ENCODE peak calls at places on chromosomes 11 and 22, in nine cellular contexts. Z is heart right ventricle, O is fibroblast of the aortic adventitia, I is OCI-LY7, U is dorsolateral prefrontal cortex, H is HFFc6, M is fibroblast of lung, N is Calu3, F is endodermal cell. D is an unnamed sample.

GRCh38 chr11:43747130-43747802 is 66.7 kb downstream of the HSD17B12 start:
- DNase-seq in O (no peak), I (no peak), Z (no peak), H (no peak), F (no peak), U (no peak), M (no peak), N (no peak), D (no peak)

GRCh38 chr11:75548571-75549272 is 13.3 kb upstream of the SERPINH1 start:
- DNase-seq in N (no peak), M (no peak), I (no peak), F (no peak), U (no peak), O (no peak), Z (no peak), H (no peak), D (no peak)

GRCh38 chr22:43643362-43643761 is 168.7 kb downstream of the EFCAB6 start:
- DNase-seq in F (no peak), M (no peak), H (no peak), O (no peak), U (peak), Z (no peak), I (no peak), N (no peak), D (no peak)

GRCh38 chr11:59207988-59208432 is 4.7 kb downstream of the MPEG1 start:
- DNase-seq in U (no peak), O (peak), F (peak), Z (no peak), N (peak), H (peak), M (peak), I (peak), D (no peak)

GRCh38 chr22:50737728-50738648 is at the start of gene ACR:
- DNase-seq in N (no peak), M (no peak), O (no peak), H (no peak), U (peak), I (no peak), F (peak), Z (no peak), D (no peak)

GRCh38 chr11:127000291-127000968 is at the start of gene KIRREL3:
- DNase-seq in F (peak), I (no peak), M (peak), O (no peak), Z (peak), U (peak), N (no peak), H (peak), D (no peak)

GRCh38 chr11:13465909-13466371 is 2.9 kb upstream of the BTBD10 start:
- DNase-seq in N (peak), U (no peak), O (peak), M (peak), F (no peak), I (peak), H (peak), Z (no peak), D (no peak)

GRCh38 chr11:30041171-30041570 is 24.3 kb upstream of the KCNA4 start:
- DNase-seq in M (no peak), I (no peak), O (no peak), F (no peak), U (no peak), Z (no peak), H (no peak), N (no peak), D (no peak)

GRCh38 chr11:61144511-61145179 is 16.6 kb downstream of the VPS37C start:
- DNase-seq in H (no peak), F (no peak), I (no peak), O (no peak), U (no peak), N (no peak), Z (no peak), M (no peak), D (no peak)

GRCh38 chr11:68501813-68502212 is 41.3 kb downstream of the PPP6R3 start:
- DNase-seq in F (no peak), O (no peak), H (no peak), U (no peak), I (no peak), M (no peak), Z (no peak), N (no peak), D (no peak)

GRCh38 chr11:46508360-46508759 is 85.5 kb downstream of the AMBRA1 start:
- DNase-seq in H (no peak), M (no peak), F (no peak), N (no peak), Z (no peak), O (no peak), U (no peak), I (no peak), D (no peak)

GRCh38 chr22:36913431-36914382 is at the start of gene CSF2RB:
- DNase-seq in I (peak), U (no peak), N (no peak), F (peak), M (no peak), Z (no peak), O (no peak), H (no peak), D (no peak)

GRCh38 chr11:69642549-69642912 is 1.6 kb downstream of the CCND1 start:
- DNase-seq in F (no peak), O (no peak), N (no peak), M (no peak), Z (peak), I (no peak), H (no peak), U (peak), D (no peak)

GRCh38 chr11:67664696-67665536 is 9.5 kb downstream of the ALDH3B2 start:
- DNase-seq in N (no peak), M (no peak), Z (no peak), H (no peak), I (no peak), O (no peak), F (no peak), U (no peak), D (no peak)

GRCh38 chr11:394858-395655 is 1.0 kb downstream of the PKP3 start:
- DNase-seq in I (no peak), Z (no peak), F (no peak), H (no peak), U (no peak), O (no peak), M (no peak), N (no peak), D (no peak)

GRCh38 chr11:398826-399225 is 4.8 kb downstream of the PKP3 start:
- DNase-seq in O (peak), Z (no peak), H (peak), N (no peak), M (no peak), I (no peak), U (no peak), F (no peak), D (no peak)

GRCh38 chr11:396511-396947 is 2.5 kb downstream of the PKP3 start:
- DNase-seq in N (no peak), F (no peak), I (no peak), U (no peak), H (peak), Z (no peak), M (peak), O (peak), D (no peak)

GRCh38 chr11:395866-396265 is 1.9 kb downstream of the PKP3 start:
- DNase-seq in F (no peak), H (no peak), U (no peak), N (no peak), Z (no peak), I (no peak), M (no peak), O (no peak), D (no peak)

DNA sequence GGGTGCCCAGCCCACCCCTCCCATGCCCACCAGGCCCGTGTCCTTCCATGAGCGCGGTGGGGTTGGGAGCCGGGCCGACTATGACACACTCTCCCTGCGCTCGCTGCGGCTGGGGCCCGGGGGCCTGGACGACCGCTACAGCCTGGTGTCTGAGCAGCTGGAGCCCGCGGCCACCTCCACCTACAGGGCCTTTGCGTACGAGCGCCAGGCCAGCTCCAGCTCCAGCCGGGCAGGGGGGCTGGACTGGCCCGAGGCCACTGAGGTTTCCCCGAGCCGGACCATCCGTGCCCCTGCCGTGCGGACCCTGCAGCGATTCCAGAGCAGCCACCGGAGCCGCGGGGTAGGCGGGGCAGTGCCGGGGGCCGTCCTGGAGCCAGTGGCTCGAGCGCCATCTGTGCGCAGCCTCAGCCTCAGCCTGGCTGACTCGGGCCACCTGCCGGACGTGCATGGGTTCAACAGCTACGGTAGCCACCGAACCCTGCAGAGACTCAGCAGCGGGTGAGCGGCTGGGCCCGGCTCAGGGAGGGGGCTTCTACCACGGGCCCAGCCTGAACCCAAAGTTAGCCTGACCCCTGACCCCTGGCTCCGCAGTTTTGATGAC is 3.0 kb downstream of the PKP3 start:
- DNase-seq in Z (peak), H (peak), U (peak), I (no peak), F (no peak), O (peak), N (no peak), M (peak), D (peak)
- TF ChIP-seq CTCF in Z (peak), H (peak), U (peak), I (no peak), F (no peak), O (peak), N (no peak), M (peak), D (peak)

GRCh38 chr22:42353883-42354727 is 78.1 kb downstream of the NFAM1 start:
- DNase-seq in M (no peak), F (peak), Z (no peak), U (no peak), H (peak), I (no peak), N (no peak), O (no peak), D (peak)
- TF ChIP-seq CTCF in M (no peak), F (peak), Z (no peak), U (no peak), H (peak), I (no peak), N (no peak), O (peak), D (peak)

GRCh38 chr11:118263109-118263508 is 988 bp downstream of the MPZL2 start:
- DNase-seq in O (no peak), U (no peak), N (no peak), I (no peak), F (no peak), H (no peak), M (no peak), Z (no peak), D (no peak)

GRCh38 chr11:118259138-118259537 is 5.0 kb downstream of the MPZL2 start:
- DNase-seq in U (no peak), N (no peak), I (no peak), F (no peak), Z (no peak), M (no peak), H (no peak), O (no peak), D (no peak)

GRCh38 chr11:118260353-118260752 is 3.7 kb downstream of the MPZL2 start:
- DNase-seq in Z (no peak), U (no peak), F (no peak), N (no peak), I (no peak), H (no peak), O (no peak), M (no peak), D (no peak)

GRCh38 chr11:118263694-118264567 is at the start of gene MPZL2:
- DNase-seq in U (no peak), M (no peak), F (peak), Z (no peak), H (no peak), N (peak), O (no peak), I (no peak), D (no peak)

GRCh38 chr11:118258410-118258809 is 5.7 kb downstream of the MPZL2 start:
- DNase-seq in H (no peak), O (no peak), Z (no peak), F (no peak), U (no peak), N (no peak), M (no peak), I (peak), D (no peak)
- TF ChIP-seq CTCF in H (peak), O (peak), Z (peak), F (peak), U (no peak), N (no peak), M (peak), I (peak), D (no peak)

DNA sequence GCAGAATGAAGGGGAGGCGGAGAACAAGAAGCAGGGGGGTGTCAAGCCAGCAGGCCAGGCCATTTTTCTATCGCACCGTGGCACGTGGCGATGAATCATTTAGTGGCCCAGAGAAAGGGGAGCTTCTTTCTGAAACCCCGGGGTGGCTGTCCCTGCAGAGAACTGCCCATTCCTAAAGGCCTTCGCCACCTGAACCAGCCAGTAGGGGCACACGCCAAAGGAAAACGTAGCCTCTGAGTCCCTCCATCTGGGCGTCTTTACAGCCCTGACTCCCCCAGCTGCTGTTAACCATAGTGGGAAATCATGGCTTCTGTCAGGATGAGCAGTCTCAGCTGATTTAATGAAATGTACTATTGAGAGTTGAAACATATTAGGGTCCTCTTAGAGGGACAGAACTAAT is 8.9 kb downstream of the ASPHD2 start:
- DNase-seq in U (no peak), O (no peak), N (no peak), H (no peak), M (no peak), Z (no peak), F (no peak), I (no peak), D (no peak)
- TF ChIP-seq CTCF in U (no peak), O (no peak), N (no peak), H (no peak), M (no peak), Z (no peak), F (peak), I (no peak), D (no peak)

D was measured in AG09319.